ENCODE peak calls at places on chromosomes 7 and 10, in eight cellular contexts. One of them, this sample, is unnamed. For H3K9me3, the result is how much of the 10 kb centered on the place peaks cover.

GRCh38 chr10:5242585-5242984 is 45.9 kb downstream of the AKR1C4 start:
- DNase-seq in HCT116: no peak
- DNase-seq in K562: no peak
- DNase-seq in H1: no peak
- DNase-seq in GM12878: no peak
- DNase-seq in HepG2: no peak
- DNase-seq in SK-N-SH: no peak
- DNase-seq in endothelial cell of umbilical vein: no peak
- DNase-seq in this sample: no peak

GRCh38 chr7:11130012-11130411 is 156.3 kb downstream of the PHF14 start:
- DNase-seq in HCT116: no peak
- DNase-seq in K562: no peak
- DNase-seq in H1: no peak
- DNase-seq in GM12878: no peak
- DNase-seq in HepG2: no peak
- DNase-seq in SK-N-SH: no peak
- DNase-seq in endothelial cell of umbilical vein: peak
- DNase-seq in this sample: peak

GRCh38 chr7:30062587-30062986 is 34.4 kb downstream of the PLEKHA8 start:
- DNase-seq in HCT116: peak
- DNase-seq in K562: peak
- DNase-seq in H1: no peak
- DNase-seq in GM12878: no peak
- DNase-seq in HepG2: peak
- DNase-seq in SK-N-SH: peak
- DNase-seq in endothelial cell of umbilical vein: peak
- DNase-seq in this sample: peak

GRCh38 chr7:3037259-3037658 is 6.4 kb downstream of the CARD11 start:
- DNase-seq in HCT116: no peak
- DNase-seq in K562: no peak
- DNase-seq in H1: no peak
- DNase-seq in GM12878: no peak
- DNase-seq in HepG2: no peak
- DNase-seq in SK-N-SH: no peak
- DNase-seq in endothelial cell of umbilical vein: no peak
- DNase-seq in this sample: no peak

GRCh38 chr7:155754165-155754564 is 58.1 kb downstream of the SHH start:
- DNase-seq in HCT116: no peak
- DNase-seq in K562: no peak
- DNase-seq in H1: no peak
- DNase-seq in GM12878: no peak
- DNase-seq in HepG2: no peak
- DNase-seq in SK-N-SH: no peak
- DNase-seq in endothelial cell of umbilical vein: no peak
- DNase-seq in this sample: no peak

GRCh38 chr7:29609162-29610030 is 45.8 kb downstream of the PRR15 start:
- DNase-seq in HCT116: peak
- DNase-seq in K562: peak
- DNase-seq in H1: peak
- DNase-seq in GM12878: no peak
- DNase-seq in HepG2: peak
- DNase-seq in SK-N-SH: no peak
- DNase-seq in endothelial cell of umbilical vein: peak
- DNase-seq in this sample: no peak

GRCh38 chr7:119197872-119198527 is 973.5 kb downstream of the ANKRD7 start:
- DNase-seq in HCT116: peak
- DNase-seq in K562: peak
- DNase-seq in H1: peak
- DNase-seq in GM12878: peak
- DNase-seq in HepG2: peak
- DNase-seq in SK-N-SH: peak
- DNase-seq in endothelial cell of umbilical vein: peak
- DNase-seq in this sample: peak

GRCh38 chr7:116269466-116269865 is 59.1 kb downstream of the TES start:
- DNase-seq in HCT116: no peak
- DNase-seq in K562: no peak
- DNase-seq in H1: no peak
- DNase-seq in GM12878: no peak
- DNase-seq in HepG2: no peak
- DNase-seq in SK-N-SH: no peak
- DNase-seq in endothelial cell of umbilical vein: no peak
- DNase-seq in this sample: no peak

GRCh38 chr7:14687777-14688176 is 214.8 kb downstream of the DGKB start:
- DNase-seq in HCT116: no peak
- DNase-seq in K562: no peak
- DNase-seq in H1: no peak
- DNase-seq in GM12878: no peak
- DNase-seq in HepG2: no peak
- DNase-seq in SK-N-SH: peak
- DNase-seq in endothelial cell of umbilical vein: peak
- DNase-seq in this sample: no peak

GRCh38 chr7:5429857-5430611 is 6.4 kb upstream of the TNRC18 start:
- DNase-seq in HCT116: no peak
- DNase-seq in K562: peak
- DNase-seq in H1: no peak
- DNase-seq in GM12878: no peak
- DNase-seq in HepG2: no peak
- DNase-seq in SK-N-SH: no peak
- DNase-seq in endothelial cell of umbilical vein: no peak
- DNase-seq in this sample: no peak

GRCh38 chr7:12174931-12175330 is 36.2 kb upstream of the TMEM106B start:
- DNase-seq in HCT116: no peak
- DNase-seq in K562: no peak
- DNase-seq in H1: no peak
- DNase-seq in GM12878: no peak
- DNase-seq in HepG2: no peak
- DNase-seq in SK-N-SH: no peak
- DNase-seq in endothelial cell of umbilical vein: no peak
- DNase-seq in this sample: no peak

GRCh38 chr10:16470747-16471146 is 33.9 kb downstream of the PTER start:
- DNase-seq in HCT116: no peak
- DNase-seq in K562: peak
- DNase-seq in H1: no peak
- DNase-seq in GM12878: no peak
- DNase-seq in HepG2: no peak
- DNase-seq in SK-N-SH: no peak
- DNase-seq in endothelial cell of umbilical vein: peak
- DNase-seq in this sample: no peak

GRCh38 chr10:70478191-70479160 is at the start of gene PALD1:
- DNase-seq in HCT116: peak
- DNase-seq in K562: peak
- DNase-seq in H1: peak
- DNase-seq in GM12878: no peak
- DNase-seq in HepG2: no peak
- DNase-seq in SK-N-SH: peak
- DNase-seq in endothelial cell of umbilical vein: peak
- DNase-seq in this sample: no peak
- H3K9ac ChIP-seq in HCT116: peak
- H3K9ac ChIP-seq in K562: peak
- H3K9ac ChIP-seq in H1: peak
- H3K9ac ChIP-seq in GM12878: peak
- H3K9ac ChIP-seq in HepG2: no peak
- H3K9ac ChIP-seq in SK-N-SH: no peak
- H3K9ac ChIP-seq in endothelial cell of umbilical vein: peak
- H3K9ac ChIP-seq in this sample: peak

DNA sequence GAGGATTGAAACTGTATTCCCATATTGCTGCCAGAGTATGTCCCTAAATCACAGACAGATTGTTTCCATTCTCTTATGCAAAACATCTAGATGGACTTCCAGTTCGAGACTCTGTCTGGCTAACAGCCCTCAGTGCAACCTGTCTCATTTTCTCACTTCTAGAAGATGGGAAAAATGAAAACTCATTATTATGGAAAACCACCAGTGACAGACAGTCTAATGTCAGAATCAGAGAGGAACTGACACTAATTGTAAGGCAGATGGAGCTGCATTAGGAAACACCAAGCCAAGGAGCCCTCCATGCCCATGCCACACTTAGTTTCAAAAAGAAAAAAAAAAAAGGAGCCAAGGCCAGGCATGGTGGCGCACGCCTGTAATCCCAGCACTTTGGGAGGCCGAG is 61.6 kb downstream of the NPSR1 start:
- DNase-seq in HCT116: no peak
- DNase-seq in K562: no peak
- DNase-seq in H1: no peak
- DNase-seq in GM12878: no peak
- DNase-seq in HepG2: no peak
- DNase-seq in SK-N-SH: no peak
- DNase-seq in endothelial cell of umbilical vein: no peak
- DNase-seq in this sample: no peak
- TF ChIP-seq POLR2AphosphoS5 in HCT116: no peak
- TF ChIP-seq POLR2AphosphoS5 in K562: no peak
- TF ChIP-seq POLR2AphosphoS5 in H1: no peak
- TF ChIP-seq POLR2AphosphoS5 in GM12878: no peak
- TF ChIP-seq POLR2AphosphoS5 in HepG2: no peak
- TF ChIP-seq POLR2AphosphoS5 in SK-N-SH: no peak
- TF ChIP-seq POLR2AphosphoS5 in endothelial cell of umbilical vein: no peak
- TF ChIP-seq POLR2AphosphoS5 in this sample: no peak

DNA sequence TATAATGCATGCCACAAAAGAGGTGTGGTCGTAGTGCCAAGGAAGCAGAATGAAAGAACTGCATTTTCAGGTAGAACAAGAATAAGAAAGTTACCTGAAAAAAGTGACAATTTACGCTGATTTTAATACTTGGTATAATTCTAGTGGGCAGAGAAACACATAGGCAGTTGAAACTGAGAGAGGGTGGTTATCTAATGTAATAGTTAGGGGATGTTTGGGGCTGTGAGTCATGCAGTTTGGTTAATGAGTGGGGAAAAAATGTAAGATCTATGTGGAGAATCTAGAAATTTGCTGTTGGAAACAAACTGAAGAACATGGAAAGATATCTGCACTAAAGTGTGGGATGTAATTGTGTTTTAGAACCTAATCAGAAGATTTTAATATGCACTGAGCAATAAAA is 33.7 kb downstream of the ZNF37A start:
- DNase-seq in HCT116: no peak
- DNase-seq in K562: no peak
- DNase-seq in H1: no peak
- DNase-seq in GM12878: no peak
- DNase-seq in HepG2: no peak
- DNase-seq in SK-N-SH: no peak
- DNase-seq in endothelial cell of umbilical vein: no peak
- DNase-seq in this sample: no peak
- H3K9me3 ChIP-seq in HCT116: under half
- H3K9me3 ChIP-seq in K562: under half
- H3K9me3 ChIP-seq in H1: half or more
- H3K9me3 ChIP-seq in GM12878: under half
- H3K9me3 ChIP-seq in HepG2: under half
- H3K9me3 ChIP-seq in SK-N-SH: under half
- H3K9me3 ChIP-seq in endothelial cell of umbilical vein: under half
- H3K9me3 ChIP-seq in this sample: under half

DNA sequence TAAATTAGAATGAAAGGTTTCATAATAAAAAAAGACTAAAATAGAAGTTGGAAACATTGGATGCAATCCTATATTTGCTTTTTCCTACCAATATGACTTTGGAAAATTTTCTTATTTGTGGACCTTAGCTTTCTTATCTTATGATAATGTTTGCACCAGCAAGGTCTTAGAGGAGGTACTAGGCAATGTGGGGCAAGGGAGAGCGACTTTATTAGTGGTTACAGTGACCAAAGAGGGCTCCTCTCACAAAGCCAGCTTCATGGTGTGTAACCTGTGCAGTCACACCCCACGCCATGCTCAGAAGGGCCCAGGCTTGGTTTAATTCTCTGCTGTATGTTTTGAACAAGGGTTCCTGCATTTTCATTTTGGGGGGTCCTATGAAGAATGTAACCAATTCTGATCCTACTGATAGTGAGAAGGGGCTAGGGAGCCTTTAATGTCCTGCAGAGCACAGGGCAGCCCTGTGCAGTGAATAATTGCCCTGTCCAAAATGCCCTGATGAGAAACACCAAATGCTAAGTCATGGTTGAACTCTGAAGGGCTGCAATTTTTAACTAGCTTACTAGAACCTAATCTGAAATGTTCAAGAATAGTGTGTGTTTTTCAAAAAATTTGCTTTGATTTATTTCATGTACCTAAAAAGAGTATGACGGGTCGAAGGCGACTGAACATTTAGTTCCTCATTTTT is 1047.8 kb downstream of the LRMDA start:
- DNase-seq in HCT116: no peak
- DNase-seq in K562: no peak
- DNase-seq in H1: no peak
- DNase-seq in GM12878: no peak
- DNase-seq in HepG2: no peak
- DNase-seq in SK-N-SH: no peak
- DNase-seq in endothelial cell of umbilical vein: no peak
- DNase-seq in this sample: no peak
- H3K9ac ChIP-seq in HCT116: no peak
- H3K9ac ChIP-seq in K562: no peak
- H3K9ac ChIP-seq in H1: no peak
- H3K9ac ChIP-seq in GM12878: no peak
- H3K9ac ChIP-seq in HepG2: no peak
- H3K9ac ChIP-seq in SK-N-SH: no peak
- H3K9ac ChIP-seq in endothelial cell of umbilical vein: no peak
- H3K9ac ChIP-seq in this sample: no peak

DNA sequence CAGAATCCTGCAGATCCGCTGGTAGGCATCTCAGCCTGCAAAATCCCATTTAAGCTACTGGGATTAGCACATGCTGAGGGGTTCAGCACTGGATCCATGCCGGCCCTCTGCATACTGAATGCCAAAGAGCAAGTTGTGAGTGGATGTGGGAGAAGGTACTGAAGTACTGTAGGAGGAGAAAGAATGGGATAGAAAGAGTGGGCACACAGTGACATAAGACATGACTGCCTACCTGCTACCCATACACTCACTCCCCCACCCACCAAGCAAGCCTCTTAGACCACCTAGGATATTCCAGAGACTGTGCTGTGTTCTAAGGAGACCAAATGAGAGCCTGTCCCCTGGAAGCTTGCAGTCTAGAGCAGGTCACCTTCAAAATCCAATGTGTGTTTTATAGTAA is 215.9 kb downstream of the FRMD4A start:
- DNase-seq in HCT116: no peak
- DNase-seq in K562: no peak
- DNase-seq in H1: no peak
- DNase-seq in GM12878: no peak
- DNase-seq in HepG2: no peak
- DNase-seq in SK-N-SH: no peak
- DNase-seq in endothelial cell of umbilical vein: no peak
- DNase-seq in this sample: no peak
- TF ChIP-seq POLR2AphosphoS5 in HCT116: no peak
- TF ChIP-seq POLR2AphosphoS5 in K562: no peak
- TF ChIP-seq POLR2AphosphoS5 in H1: no peak
- TF ChIP-seq POLR2AphosphoS5 in GM12878: no peak
- TF ChIP-seq POLR2AphosphoS5 in HepG2: no peak
- TF ChIP-seq POLR2AphosphoS5 in SK-N-SH: no peak
- TF ChIP-seq POLR2AphosphoS5 in endothelial cell of umbilical vein: no peak
- TF ChIP-seq POLR2AphosphoS5 in this sample: no peak